ENCODE peak calls at places on chromosomes 2 and 18, in five cellular contexts. Y, K, Q, I and C are unnamed samples.

GRCh38 chr2:151491496-151491895 is 81.8 kb downstream of the RIF1 start:
- DNase-seq in Q (no peak), K (no peak), Y (no peak), I (no peak), C (no peak)

GRCh38 chr18:8450013-8450412 is 159.2 kb upstream of the RAB12 start:
- DNase-seq in Y (no peak), Q (no peak), I (no peak), K (no peak), C (no peak)

GRCh38 chr2:108542071-108542470 is 7.8 kb downstream of the LIMS1 start:
- DNase-seq in K (no peak), Q (no peak), I (no peak), Y (no peak), C (no peak)

GRCh38 chr18:23158058-23158457 is 22.8 kb downstream of the CABLES1 start:
- DNase-seq in Y (no peak), K (no peak), I (no peak), Q (no peak), C (no peak)

GRCh38 chr2:85974395-85974794 is 85.6 kb upstream of the ST3GAL5 start:
- DNase-seq in I (peak), Y (peak), Q (no peak), K (peak), C (peak)

GRCh38 chr18:63817441-63818051 is 42.3 kb downstream of the SERPINB7 start:
- DNase-seq in I (no peak), K (no peak), Y (no peak), Q (no peak), C (no peak)

GRCh38 chr2:1910021-1910420 is 165.7 kb upstream of the PXDN start:
- DNase-seq in Y (no peak), Q (no peak), I (no peak), K (no peak), C (no peak)

GRCh38 chr18:48441405-48441881 is 32.3 kb upstream of the ZBTB7C start:
- DNase-seq in I (no peak), Y (peak), Q (no peak), K (no peak), C (no peak)

GRCh38 chr2:8863331-8863953 is 26.0 kb upstream of the KIDINS220 start:
- DNase-seq in K (no peak), Q (no peak), I (no peak), Y (no peak), C (no peak)

GRCh38 chr2:79860233-79861058 is 347.6 kb downstream of the CTNNA2 start:
- DNase-seq in Y (no peak), Q (no peak), I (peak), K (no peak), C (no peak)

GRCh38 chr2:222615320-222615719 is 40.6 kb downstream of the FARSB start:
- DNase-seq in Y (no peak), Q (no peak), I (no peak), K (no peak), C (no peak)

GRCh38 chr2:88656690-88657089 is 29.4 kb upstream of the EIF2AK3 start:
- DNase-seq in Y (no peak), K (no peak), Q (no peak), I (no peak), C (no peak)

GRCh38 chr2:134705861-134706586 is 12.8 kb downstream of the TMEM163 start:
- DNase-seq in Q (no peak), I (no peak), Y (no peak), K (no peak), C (no peak)

GRCh38 chr2:98458207-98458606 is 13.5 kb downstream of the INPP4A start:
- DNase-seq in Q (no peak), Y (no peak), K (no peak), I (peak), C (no peak)

GRCh38 chr2:152716805-152717241 is 438 bp downstream of the PRPF40A start:
- DNase-seq in I (peak), Q (no peak), K (no peak), Y (peak), C (no peak)

GRCh38 chr2:44772670-44773378 is 168.7 kb upstream of the SIX3 start:
- DNase-seq in Q (no peak), Y (no peak), K (no peak), I (no peak), C (no peak)

GRCh38 chr2:11676640-11677039 is 6.6 kb upstream of the NTSR2 start:
- DNase-seq in I (no peak), K (no peak), Q (no peak), Y (no peak), C (no peak)

GRCh38 chr2:127197475-127198385 is 22.4 kb downstream of the CYP27C1 start:
- DNase-seq in Q (peak), Y (peak), K (peak), I (peak), C (peak)

GRCh38 chr2:235384624-235385023 is 109.2 kb upstream of the AGAP1 start:
- DNase-seq in Q (no peak), K (no peak), I (no peak), Y (peak), C (no peak)

GRCh38 chr18:55998071-55998522 is 410.1 kb upstream of the TCF4 start:
- DNase-seq in Q (no peak), K (no peak), I (peak), Y (peak), C (no peak)

GRCh38 chr2:72271766-72272615 is 124.3 kb upstream of the CYP26B1 start:
- DNase-seq in I (peak), K (no peak), Y (peak), Q (no peak), C (no peak)

GRCh38 chr2:27445615-27446014 is 3.4 kb downstream of the KRTCAP3 start:
- DNase-seq in K (no peak), Q (no peak), Y (no peak), I (no peak), C (no peak)

GRCh38 chr2:72993147-72993546 is 75.8 kb downstream of the EMX1 start:
- DNase-seq in I (peak), Q (no peak), K (peak), Y (peak), C (peak)

GRCh38 chr2:136206613-136207012 is 88.7 kb upstream of the CXCR4 start:
- DNase-seq in I (no peak), K (no peak), Q (no peak), Y (no peak), C (no peak)

GRCh38 chr2:6793371-6793770 is 72.3 kb downstream of the CMPK2 start:
- DNase-seq in Y (no peak), I (peak), Q (no peak), K (no peak), C (no peak)

GRCh38 chr2:71455741-71456569 is 2.6 kb downstream of the DYSF start:
- DNase-seq in Y (peak), Q (no peak), K (no peak), I (no peak), C (no peak)

GRCh38 chr2:120473522-120474271 is 127.8 kb downstream of the INHBB start:
- DNase-seq in I (peak), K (peak), Q (no peak), Y (no peak), C (no peak)

GRCh38 chr2:228039752-228040534 is 141.5 kb downstream of the SPHKAP start:
- DNase-seq in Q (no peak), K (no peak), Y (no peak), I (peak), C (no peak)

GRCh38 chr18:1002653-1003178 is 98.0 kb downstream of the ADCYAP1 start:
- DNase-seq in Y (no peak), I (peak), K (no peak), Q (no peak), C (no peak)

GRCh38 chr2:183038341-183039300 is at the start of gene NCKAP1:
- DNase-seq in K (peak), I (peak), Q (peak), Y (peak), C (peak)

GRCh38 chr2:9069496-9069991 is 66.1 kb upstream of the MBOAT2 start:
- DNase-seq in Q (no peak), K (no peak), Y (no peak), I (peak), C (no peak)

GRCh38 chr2:218781691-218782528 is at the start of gene CYP27A1:
- DNase-seq in K (peak), Q (peak), Y (peak), I (peak), C (peak)

GRCh38 chr2:203869610-203870042 is 2.1 kb downstream of the CTLA4 start:
- DNase-seq in Q (no peak), I (no peak), Y (no peak), K (no peak), C (no peak)

GRCh38 chr2:234257859-234258561 is 207.5 kb downstream of the SPP2 start:
- DNase-seq in Y (peak), Q (no peak), K (peak), I (peak), C (no peak)
- TF ChIP-seq CTCF in Y (peak), Q (peak), K (peak), I (peak), C (peak)

DNA sequence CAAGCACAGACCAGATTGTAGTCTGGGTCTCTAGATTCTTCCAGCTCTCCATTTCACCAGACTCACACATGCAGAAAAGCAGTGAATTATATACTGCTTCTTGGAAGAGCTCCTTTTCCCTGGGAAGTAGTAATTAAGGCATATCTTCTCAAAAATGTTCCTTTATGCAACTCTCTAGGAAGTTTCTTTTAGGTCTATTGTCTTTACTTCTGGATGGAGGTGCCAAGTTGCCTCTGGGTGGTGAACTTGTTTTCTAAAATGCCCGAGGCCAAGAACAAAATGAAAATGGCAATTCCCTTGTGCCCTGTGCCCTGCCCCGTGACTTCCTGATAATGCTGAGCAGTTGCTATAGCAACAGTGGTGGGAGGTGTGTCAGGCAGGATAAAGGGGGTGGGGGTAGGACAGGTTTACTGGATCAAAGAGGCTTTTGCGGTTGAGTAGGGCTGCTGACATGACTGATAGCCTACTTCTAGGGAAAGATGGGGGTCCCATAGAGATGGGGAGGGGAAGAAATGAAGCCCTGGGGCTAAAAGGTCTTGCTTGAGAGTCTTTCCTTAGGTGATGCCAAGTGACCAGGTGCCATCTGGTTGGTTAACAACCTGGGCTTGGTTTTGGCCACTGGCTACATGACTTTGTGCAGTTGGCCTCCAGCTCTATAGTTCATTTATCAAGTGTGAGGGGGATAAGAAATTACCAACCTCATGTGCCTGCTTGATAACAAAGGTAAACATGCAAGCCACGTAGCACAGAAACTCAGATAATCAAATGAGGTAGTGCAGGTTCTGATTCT is 11.8 kb downstream of the IGFBP2 start:
- DNase-seq in Y (no peak), Q (no peak), K (peak), I (no peak), C (no peak)
- TF ChIP-seq CTCF in Y (no peak), Q (no peak), K (no peak), I (no peak), C (no peak)

GRCh38 chr18:57376503-57376902 is 24.1 kb downstream of the ST8SIA3 start:
- DNase-seq in I (no peak), K (no peak), Q (no peak), Y (no peak), C (no peak)
- TF ChIP-seq CTCF in I (no peak), K (no peak), Q (no peak), Y (no peak), C (no peak)

GRCh38 chr2:232230557-232230956 is 148.0 kb upstream of the ALPP start:
- DNase-seq in K (peak), I (peak), Y (no peak), Q (no peak), C (no peak)
- TF ChIP-seq CTCF in K (no peak), I (peak), Y (no peak), Q (peak), C (peak)

GRCh38 chr2:40937284-40937683 is 485.4 kb upstream of the SLC8A1 start:
- DNase-seq in Y (no peak), Q (no peak), I (no peak), K (no peak), C (no peak)

GRCh38 chr2:40935349-40935748 is 483.5 kb upstream of the SLC8A1 start:
- DNase-seq in I (no peak), Q (no peak), K (no peak), Y (no peak), C (no peak)
- TF ChIP-seq CTCF in I (no peak), Q (peak), K (no peak), Y (no peak), C (peak)

GRCh38 chr2:150485114-150485870 is 2.2 kb downstream of the RND3 start:
- DNase-seq in Y (peak), I (peak), Q (peak), K (peak), C (peak)
- TF ChIP-seq CTCF in Y (peak), I (peak), Q (peak), K (no peak), C (peak)